ENCODE peak calls at places on chromosomes 16 and 17, in eight cellular contexts. One of them, this sample, is unnamed. For H3K4me1, the result is how much of the 10 kb centered on the place peaks cover.

GRCh38 chr17:64218066-64218465 is 45.0 kb downstream of the TEX2 start:
- DNase-seq in mucosa of descending colon: no peak
- DNase-seq in cardiac muscle cell: no peak
- DNase-seq in body of pancreas: no peak
- DNase-seq in tibial artery: no peak
- DNase-seq in transverse colon: no peak
- DNase-seq in colonic mucosa: no peak
- DNase-seq in heart right ventricle: no peak
- DNase-seq in this sample: no peak

GRCh38 chr17:37461668-37462067 is 28.0 kb upstream of the DUSP14 start:
- DNase-seq in transverse colon: no peak
- DNase-seq in mucosa of descending colon: no peak
- DNase-seq in heart right ventricle: no peak
- DNase-seq in body of pancreas: no peak
- DNase-seq in tibial artery: no peak
- DNase-seq in cardiac muscle cell: no peak
- DNase-seq in colonic mucosa: no peak
- DNase-seq in this sample: no peak

GRCh38 chr17:640436-640835 is 74.2 kb downstream of the VPS53 start:
- DNase-seq in transverse colon: no peak
- DNase-seq in cardiac muscle cell: no peak
- DNase-seq in body of pancreas: no peak
- DNase-seq in tibial artery: no peak
- DNase-seq in mucosa of descending colon: no peak
- DNase-seq in heart right ventricle: no peak
- DNase-seq in colonic mucosa: no peak
- DNase-seq in this sample: no peak

GRCh38 chr16:1614226-1615102 is 2.3 kb downstream of the CRAMP1 start:
- DNase-seq in body of pancreas: peak
- DNase-seq in colonic mucosa: peak
- DNase-seq in heart right ventricle: peak
- DNase-seq in tibial artery: no peak
- DNase-seq in cardiac muscle cell: peak
- DNase-seq in transverse colon: peak
- DNase-seq in mucosa of descending colon: peak
- DNase-seq in this sample: no peak

GRCh38 chr17:36689089-36689667 is 87.8 kb downstream of the MRM1 start:
- DNase-seq in cardiac muscle cell: no peak
- DNase-seq in transverse colon: peak
- DNase-seq in tibial artery: no peak
- DNase-seq in mucosa of descending colon: peak
- DNase-seq in heart right ventricle: no peak
- DNase-seq in colonic mucosa: peak
- DNase-seq in body of pancreas: no peak
- DNase-seq in this sample: no peak

GRCh38 chr16:24995033-24995432 is 20.1 kb downstream of the ARHGAP17 start:
- DNase-seq in heart right ventricle: no peak
- DNase-seq in colonic mucosa: no peak
- DNase-seq in body of pancreas: no peak
- DNase-seq in transverse colon: no peak
- DNase-seq in mucosa of descending colon: no peak
- DNase-seq in cardiac muscle cell: no peak
- DNase-seq in tibial artery: no peak
- DNase-seq in this sample: no peak

GRCh38 chr17:48927978-48928716 is 16.5 kb downstream of the SNF8 start:
- DNase-seq in body of pancreas: no peak
- DNase-seq in heart right ventricle: no peak
- DNase-seq in tibial artery: no peak
- DNase-seq in colonic mucosa: no peak
- DNase-seq in transverse colon: no peak
- DNase-seq in cardiac muscle cell: no peak
- DNase-seq in mucosa of descending colon: no peak
- DNase-seq in this sample: no peak

GRCh38 chr17:38428150-38428642 is at the start of gene ARHGAP23:
- DNase-seq in cardiac muscle cell: peak
- DNase-seq in tibial artery: peak
- DNase-seq in mucosa of descending colon: peak
- DNase-seq in heart right ventricle: peak
- DNase-seq in transverse colon: peak
- DNase-seq in colonic mucosa: peak
- DNase-seq in body of pancreas: peak
- DNase-seq in this sample: peak

GRCh38 chr17:28053044-28053670 is 10.7 kb downstream of the NLK start:
- DNase-seq in cardiac muscle cell: no peak
- DNase-seq in body of pancreas: no peak
- DNase-seq in transverse colon: no peak
- DNase-seq in mucosa of descending colon: no peak
- DNase-seq in tibial artery: no peak
- DNase-seq in colonic mucosa: no peak
- DNase-seq in heart right ventricle: no peak
- DNase-seq in this sample: no peak

GRCh38 chr17:68196394-68197090 is 51.3 kb upstream of the AMZ2 start:
- DNase-seq in cardiac muscle cell: peak
- DNase-seq in heart right ventricle: no peak
- DNase-seq in tibial artery: no peak
- DNase-seq in colonic mucosa: no peak
- DNase-seq in transverse colon: no peak
- DNase-seq in mucosa of descending colon: no peak
- DNase-seq in body of pancreas: no peak
- DNase-seq in this sample: no peak

GRCh38 chr17:47733047-47733413 is at the start of gene TBX21:
- DNase-seq in heart right ventricle: peak
- DNase-seq in transverse colon: peak
- DNase-seq in body of pancreas: peak
- DNase-seq in cardiac muscle cell: peak
- DNase-seq in colonic mucosa: peak
- DNase-seq in mucosa of descending colon: peak
- DNase-seq in tibial artery: peak
- DNase-seq in this sample: peak

GRCh38 chr16:4957420-4957719 is 760 bp upstream of the SEC14L5 start:
- DNase-seq in heart right ventricle: no peak
- DNase-seq in body of pancreas: no peak
- DNase-seq in mucosa of descending colon: no peak
- DNase-seq in transverse colon: no peak
- DNase-seq in colonic mucosa: no peak
- DNase-seq in tibial artery: no peak
- DNase-seq in cardiac muscle cell: no peak
- DNase-seq in this sample: no peak

GRCh38 chr17:39808409-39808997 is 55.6 kb downstream of the IKZF3 start:
- DNase-seq in transverse colon: no peak
- DNase-seq in colonic mucosa: no peak
- DNase-seq in body of pancreas: no peak
- DNase-seq in tibial artery: no peak
- DNase-seq in mucosa of descending colon: no peak
- DNase-seq in cardiac muscle cell: no peak
- DNase-seq in heart right ventricle: no peak
- DNase-seq in this sample: no peak

GRCh38 chr17:19724501-19725420 is 8.4 kb upstream of the SLC47A2 start:
- DNase-seq in body of pancreas: peak
- DNase-seq in heart right ventricle: peak
- DNase-seq in transverse colon: peak
- DNase-seq in mucosa of descending colon: peak
- DNase-seq in cardiac muscle cell: no peak
- DNase-seq in colonic mucosa: peak
- DNase-seq in tibial artery: peak
- DNase-seq in this sample: peak

GRCh38 chr16:30603945-30604315 is 6.3 kb downstream of the ZNF689 start:
- DNase-seq in body of pancreas: no peak
- DNase-seq in tibial artery: no peak
- DNase-seq in colonic mucosa: no peak
- DNase-seq in transverse colon: no peak
- DNase-seq in cardiac muscle cell: no peak
- DNase-seq in mucosa of descending colon: no peak
- DNase-seq in heart right ventricle: no peak
- DNase-seq in this sample: no peak

GRCh38 chr16:55955845-55956244 is 80.7 kb upstream of the CES5A start:
- DNase-seq in colonic mucosa: no peak
- DNase-seq in tibial artery: no peak
- DNase-seq in mucosa of descending colon: no peak
- DNase-seq in body of pancreas: peak
- DNase-seq in heart right ventricle: peak
- DNase-seq in cardiac muscle cell: no peak
- DNase-seq in transverse colon: no peak
- DNase-seq in this sample: no peak

GRCh38 chr16:69482410-69482951 is 58.1 kb downstream of the CYB5B start:
- DNase-seq in cardiac muscle cell: no peak
- DNase-seq in body of pancreas: no peak
- DNase-seq in heart right ventricle: peak
- DNase-seq in tibial artery: peak
- DNase-seq in transverse colon: no peak
- DNase-seq in mucosa of descending colon: no peak
- DNase-seq in colonic mucosa: peak
- DNase-seq in this sample: peak

GRCh38 chr17:44749076-44750020 is 9.4 kb upstream of the ADAM11 start:
- DNase-seq in heart right ventricle: no peak
- DNase-seq in cardiac muscle cell: no peak
- DNase-seq in tibial artery: no peak
- DNase-seq in mucosa of descending colon: no peak
- DNase-seq in colonic mucosa: no peak
- DNase-seq in transverse colon: no peak
- DNase-seq in body of pancreas: no peak
- DNase-seq in this sample: no peak

GRCh38 chr17:29133146-29133713 is 47.0 kb downstream of the MYO18A start:
- DNase-seq in mucosa of descending colon: no peak
- DNase-seq in body of pancreas: no peak
- DNase-seq in colonic mucosa: no peak
- DNase-seq in transverse colon: no peak
- DNase-seq in tibial artery: peak
- DNase-seq in cardiac muscle cell: peak
- DNase-seq in heart right ventricle: no peak
- DNase-seq in this sample: peak

GRCh38 chr16:84853534-84853933 is 33.7 kb downstream of the CRISPLD2 start:
- DNase-seq in body of pancreas: no peak
- DNase-seq in heart right ventricle: no peak
- DNase-seq in transverse colon: no peak
- DNase-seq in mucosa of descending colon: no peak
- DNase-seq in cardiac muscle cell: no peak
- DNase-seq in tibial artery: no peak
- DNase-seq in colonic mucosa: no peak
- DNase-seq in this sample: no peak

GRCh38 chr16:20676268-20676828 is 21.1 kb downstream of the ACSM1 start:
- DNase-seq in tibial artery: no peak
- DNase-seq in transverse colon: peak
- DNase-seq in cardiac muscle cell: no peak
- DNase-seq in heart right ventricle: no peak
- DNase-seq in colonic mucosa: peak
- DNase-seq in mucosa of descending colon: peak
- DNase-seq in body of pancreas: peak
- DNase-seq in this sample: no peak

GRCh38 chr17:4971826-4972225 is 4.2 kb upstream of the SPAG7 start:
- DNase-seq in heart right ventricle: no peak
- DNase-seq in colonic mucosa: no peak
- DNase-seq in tibial artery: no peak
- DNase-seq in body of pancreas: no peak
- DNase-seq in mucosa of descending colon: no peak
- DNase-seq in cardiac muscle cell: no peak
- DNase-seq in transverse colon: no peak
- DNase-seq in this sample: peak

GRCh38 chr16:78198299-78198698 is 98.8 kb downstream of the WWOX start:
- DNase-seq in colonic mucosa: no peak
- DNase-seq in heart right ventricle: no peak
- DNase-seq in transverse colon: no peak
- DNase-seq in tibial artery: no peak
- DNase-seq in mucosa of descending colon: no peak
- DNase-seq in cardiac muscle cell: no peak
- DNase-seq in body of pancreas: no peak
- DNase-seq in this sample: no peak

GRCh38 chr17:39738568-39738901 is 797 bp downstream of the GRB7 start:
- DNase-seq in heart right ventricle: no peak
- DNase-seq in colonic mucosa: peak
- DNase-seq in tibial artery: no peak
- DNase-seq in mucosa of descending colon: peak
- DNase-seq in body of pancreas: peak
- DNase-seq in transverse colon: peak
- DNase-seq in cardiac muscle cell: no peak
- DNase-seq in this sample: no peak

GRCh38 chr17:66494023-66494803 is 191.8 kb downstream of the PRKCA start:
- DNase-seq in transverse colon: no peak
- DNase-seq in heart right ventricle: no peak
- DNase-seq in body of pancreas: no peak
- DNase-seq in tibial artery: no peak
- DNase-seq in cardiac muscle cell: no peak
- DNase-seq in mucosa of descending colon: no peak
- DNase-seq in colonic mucosa: no peak
- DNase-seq in this sample: no peak

GRCh38 chr17:7403043-7403901 is 625 bp downstream of the TMEM256 start:
- DNase-seq in body of pancreas: peak
- DNase-seq in mucosa of descending colon: peak
- DNase-seq in tibial artery: peak
- DNase-seq in heart right ventricle: peak
- DNase-seq in cardiac muscle cell: no peak
- DNase-seq in transverse colon: peak
- DNase-seq in colonic mucosa: peak
- DNase-seq in this sample: no peak
- H3K4me1 ChIP-seq in body of pancreas: under half
- H3K4me1 ChIP-seq in mucosa of descending colon: under half
- H3K4me1 ChIP-seq in tibial artery: under half
- H3K4me1 ChIP-seq in heart right ventricle: under half
- H3K4me1 ChIP-seq in cardiac muscle cell: under half
- H3K4me1 ChIP-seq in transverse colon: under half
- H3K4me1 ChIP-seq in colonic mucosa: under half
- H3K4me1 ChIP-seq in this sample: under half

GRCh38 chr16:68276223-68276622 is 11.9 kb downstream of the SLC7A6 start:
- DNase-seq in body of pancreas: no peak
- DNase-seq in cardiac muscle cell: no peak
- DNase-seq in colonic mucosa: no peak
- DNase-seq in heart right ventricle: no peak
- DNase-seq in transverse colon: no peak
- DNase-seq in tibial artery: no peak
- DNase-seq in mucosa of descending colon: no peak
- DNase-seq in this sample: no peak
- H3K4me1 ChIP-seq in body of pancreas: under half
- H3K4me1 ChIP-seq in cardiac muscle cell: under half
- H3K4me1 ChIP-seq in colonic mucosa: under half
- H3K4me1 ChIP-seq in heart right ventricle: under half
- H3K4me1 ChIP-seq in transverse colon: under half
- H3K4me1 ChIP-seq in tibial artery: under half
- H3K4me1 ChIP-seq in mucosa of descending colon: under half
- H3K4me1 ChIP-seq in this sample: half or more

GRCh38 chr17:81664051-81664470 is 2.3 kb downstream of the OXLD1 start:
- DNase-seq in transverse colon: no peak
- DNase-seq in body of pancreas: no peak
- DNase-seq in colonic mucosa: no peak
- DNase-seq in heart right ventricle: no peak
- DNase-seq in tibial artery: no peak
- DNase-seq in cardiac muscle cell: no peak
- DNase-seq in mucosa of descending colon: no peak
- DNase-seq in this sample: no peak
- H3K4me1 ChIP-seq in transverse colon: under half
- H3K4me1 ChIP-seq in body of pancreas: under half
- H3K4me1 ChIP-seq in colonic mucosa: under half
- H3K4me1 ChIP-seq in heart right ventricle: under half
- H3K4me1 ChIP-seq in tibial artery: under half
- H3K4me1 ChIP-seq in cardiac muscle cell: under half
- H3K4me1 ChIP-seq in mucosa of descending colon: under half
- H3K4me1 ChIP-seq in this sample: under half

DNA sequence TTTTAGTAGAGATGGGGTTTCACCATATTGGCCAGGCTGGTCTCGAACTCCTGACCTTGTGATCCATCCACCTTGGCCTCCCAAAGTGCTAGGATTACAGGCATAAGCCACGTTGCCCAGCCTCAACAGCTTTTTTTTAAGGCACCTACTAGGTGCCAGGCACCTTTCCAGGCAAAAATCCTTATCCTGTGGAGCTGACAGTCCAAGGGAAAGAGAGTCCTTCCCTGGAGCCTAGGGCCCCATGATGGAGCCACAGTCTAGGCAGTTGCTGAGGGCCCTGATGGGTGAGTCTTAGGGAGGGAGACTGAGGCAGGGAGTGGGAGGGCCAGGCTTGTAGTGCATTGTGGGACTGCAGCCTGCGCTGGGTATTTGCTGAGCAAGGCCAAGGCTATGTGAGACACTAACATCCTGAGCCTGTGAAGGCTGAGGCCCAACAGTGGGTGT is 79.6 kb upstream of the TOB1 start:
- DNase-seq in body of pancreas: peak
- DNase-seq in cardiac muscle cell: no peak
- DNase-seq in transverse colon: no peak
- DNase-seq in mucosa of descending colon: no peak
- DNase-seq in colonic mucosa: no peak
- DNase-seq in heart right ventricle: no peak
- DNase-seq in tibial artery: no peak
- DNase-seq in this sample: no peak
- H3K4me1 ChIP-seq in body of pancreas: half or more
- H3K4me1 ChIP-seq in cardiac muscle cell: half or more
- H3K4me1 ChIP-seq in transverse colon: under half
- H3K4me1 ChIP-seq in mucosa of descending colon: half or more
- H3K4me1 ChIP-seq in colonic mucosa: under half
- H3K4me1 ChIP-seq in heart right ventricle: under half
- H3K4me1 ChIP-seq in tibial artery: half or more
- H3K4me1 ChIP-seq in this sample: under half